ENCODE peak calls at places on chromosomes 5 and 9, in six cellular contexts. W is neuronal stem cell, D is H9, U is mesenchymal stem cell, N is H1, B is trophoblast cell. X is an unnamed sample.
A peak's percentile ranks its signal among the peaks of the same experiment; 100 is the strongest.

GRCh38 chr9:88075966-88076285 is 62.3 kb downstream of the SPATA31C2 start:
- DNase-seq in N (no peak), W (peak; percentile 36), B (no peak), U (no peak), D (no peak), X (no peak)

GRCh38 chr5:147949711-147950573 is 43.6 kb upstream of the C5orf46 start:
- DNase-seq in N (no peak), B (peak; percentile 63), W (peak; percentile 18), U (peak; percentile 65), D (no peak), X (peak; percentile 39)

GRCh38 chr9:84121991-84122523 is 141.5 kb downstream of the RMI1 start:
- DNase-seq in B (no peak), D (no peak), W (no peak), U (peak; percentile 91), N (no peak), X (peak; percentile 65)

GRCh38 chr5:40614923-40615585 is 64.7 kb upstream of the PTGER4 start:
- DNase-seq in U (no peak), N (no peak), D (no peak), B (no peak), W (no peak), X (no peak)

GRCh38 chr5:143359869-143360268 is 43.6 kb downstream of the NR3C1 start:
- DNase-seq in U (no peak), D (no peak), W (no peak), N (no peak), B (no peak), X (no peak)

GRCh38 chr5:72108200-72109050 is 1.1 kb downstream of the MAP1B start:
- DNase-seq in N (peak; percentile 86), D (peak; percentile 82), B (no peak), U (peak; percentile 79), W (peak; percentile 82), X (peak; percentile 67)

GRCh38 chr9:77585335-77585786 is 62.8 kb downstream of the GNA14 start:
- DNase-seq in D (peak; percentile 50), U (no peak), W (no peak), B (no peak), N (no peak), X (no peak)

GRCh38 chr9:38047301-38048251 is 21.5 kb downstream of the SHB start:
- DNase-seq in U (peak; percentile 93), N (peak; percentile 63), D (peak; percentile 90), B (peak; percentile 72), W (no peak), X (peak; percentile 95)

GRCh38 chr9:136668983-136669790 is 6.5 kb downstream of the EGFL7 start:
- DNase-seq in W (no peak), D (no peak), B (no peak), N (no peak), U (no peak), X (no peak)

GRCh38 chr5:152556779-152557178 is 151.7 kb upstream of the NMUR2 start:
- DNase-seq in U (no peak), N (no peak), W (no peak), B (no peak), D (no peak), X (no peak)

GRCh38 chr5:145917288-145917687 is 19.1 kb upstream of the SH3RF2 start:
- DNase-seq in N (no peak), W (no peak), D (no peak), B (no peak), U (no peak), X (peak; percentile 27)

GRCh38 chr9:97437151-97437550 is 25.3 kb downstream of the TDRD7 start:
- DNase-seq in W (no peak), U (no peak), D (no peak), B (no peak), N (no peak), X (no peak)

GRCh38 chr5:143102414-143102813 is 301.1 kb downstream of the NR3C1 start:
- DNase-seq in N (no peak), D (no peak), W (no peak), U (no peak), B (no peak), X (no peak)

GRCh38 chr5:16464664-16465543 is 696 bp downstream of the ZNF622 start:
- DNase-seq in D (no peak), U (peak; percentile 40), B (no peak), W (no peak), N (no peak), X (no peak)

GRCh38 chr9:5178126-5178805 is 7.2 kb downstream of the INSL6 start:
- DNase-seq in U (no peak), N (no peak), D (no peak), B (no peak), W (no peak), X (no peak)

GRCh38 chr5:61468483-61468865 is 136.4 kb downstream of the ZSWIM6 start:
- DNase-seq in U (no peak), D (no peak), W (no peak), B (no peak), N (no peak), X (no peak)

GRCh38 chr5:61464512-61464911 is 132.5 kb downstream of the ZSWIM6 start:
- DNase-seq in N (no peak), W (no peak), U (no peak), B (no peak), D (no peak), X (no peak)

GRCh38 chr5:61466017-61466416 is 134.0 kb downstream of the ZSWIM6 start:
- DNase-seq in B (no peak), U (no peak), D (no peak), W (no peak), N (no peak), X (no peak)

GRCh38 chr5:61471352-61471751 is 139.3 kb downstream of the ZSWIM6 start:
- DNase-seq in U (no peak), B (no peak), W (no peak), D (no peak), N (no peak), X (no peak)

DNA sequence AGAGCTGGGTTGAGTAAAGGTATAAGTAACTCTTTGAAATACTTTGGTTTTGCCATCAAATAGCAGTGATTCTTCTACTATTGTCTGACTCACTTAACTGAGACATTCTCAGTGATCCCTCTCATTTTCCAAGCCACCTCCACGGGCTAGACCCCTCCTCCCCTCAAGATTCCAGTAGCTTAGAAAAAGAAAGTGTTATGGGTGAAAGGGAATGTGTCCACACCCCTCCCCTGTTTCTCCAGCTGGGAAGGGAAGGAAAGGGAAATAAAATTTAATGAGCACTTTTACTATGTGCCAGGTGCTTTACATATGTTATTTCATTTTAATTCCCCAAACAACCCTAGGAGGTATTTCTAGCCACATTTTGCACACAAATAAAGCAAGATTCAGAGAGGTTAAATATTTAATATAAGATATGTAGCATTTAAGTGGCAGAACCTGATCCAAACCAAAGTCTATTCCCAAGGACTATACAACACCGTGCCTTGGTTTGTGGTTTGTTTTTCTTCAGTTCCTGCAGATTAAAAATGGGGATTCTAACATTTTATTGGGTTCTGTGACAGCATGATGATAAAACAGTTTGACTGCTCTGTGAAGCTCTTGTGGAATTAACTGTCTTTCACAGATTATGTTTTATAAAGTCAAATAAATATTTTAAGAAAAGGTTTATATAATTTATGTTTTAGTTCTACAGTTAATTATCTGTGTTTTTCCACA is 135.9 kb downstream of the ZSWIM6 start:
- DNase-seq in U (peak; percentile 33), N (no peak), D (no peak), B (no peak), W (peak; percentile 23), X (peak; percentile 66)
- H4K91ac ChIP-seq in U (no peak overlapping the region), N (no peak overlapping the region), D (no peak overlapping the region), B (no peak overlapping the region), W (no peak overlapping the region), X (no peak overlapping the region)

GRCh38 chr9:653856-654387 is 187.6 kb upstream of the DMRT1 start:
- DNase-seq in D (no peak), N (no peak), B (no peak), W (no peak), U (no peak), X (no peak)

GRCh38 chr9:660227-660626 is 181.3 kb upstream of the DMRT1 start:
- DNase-seq in N (no peak), U (peak; percentile 33), D (no peak), W (no peak), B (no peak), X (no peak)

GRCh38 chr9:656918-657583 is 184.4 kb upstream of the DMRT1 start:
- DNase-seq in N (no peak), W (no peak), D (no peak), B (no peak), U (peak; percentile 29), X (no peak)

GRCh38 chr9:655875-656274 is 185.6 kb upstream of the DMRT1 start:
- DNase-seq in W (no peak), N (no peak), B (no peak), U (no peak), D (no peak), X (no peak)

DNA sequence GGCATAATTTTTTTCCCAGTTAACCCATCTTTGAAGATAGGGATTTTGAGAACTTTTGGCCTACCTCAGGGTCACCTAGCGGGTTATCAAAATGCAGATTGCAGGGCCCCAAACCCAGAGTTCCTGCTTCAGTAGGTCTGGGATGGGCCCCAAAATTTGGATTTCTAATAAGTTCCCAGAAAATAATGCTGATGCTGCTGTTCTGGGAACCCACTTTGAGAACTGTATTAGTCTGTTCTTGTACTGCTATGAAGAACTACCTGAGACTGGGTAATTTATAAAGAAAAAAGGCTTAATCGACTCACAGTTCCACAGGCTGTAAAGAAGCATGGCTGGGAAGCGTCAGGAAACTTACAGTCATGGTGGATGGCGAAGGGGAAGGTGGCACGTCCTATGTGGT is 182.2 kb upstream of the DMRT1 start:
- DNase-seq in D (no peak), B (no peak), U (no peak), N (no peak), W (no peak), X (no peak)
- H4K91ac ChIP-seq in D (no peak overlapping the region), B (no peak overlapping the region), U (no peak overlapping the region), N (no peak overlapping the region), W (no peak overlapping the region), X (no peak overlapping the region)

DNA sequence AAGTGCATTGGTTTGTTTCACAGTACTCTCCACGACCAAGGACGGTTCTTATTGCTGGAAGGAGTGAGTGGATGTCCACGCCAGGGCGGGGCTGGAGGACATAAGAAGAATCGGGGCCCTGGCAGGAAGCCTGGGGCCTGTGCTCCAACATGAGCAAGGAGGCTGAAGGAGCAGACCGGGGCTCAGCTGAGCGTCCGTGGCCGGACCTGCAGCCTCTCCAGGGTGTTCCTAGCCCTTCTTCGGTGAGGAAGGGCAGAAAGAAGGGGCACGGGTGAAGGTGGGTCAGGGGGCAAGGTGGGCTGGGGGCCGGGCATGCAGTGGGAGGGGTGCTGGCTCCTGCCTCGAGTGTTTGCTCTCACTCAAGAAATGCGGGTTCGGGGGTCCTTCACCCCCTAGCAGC is 18.1 kb downstream of the FAM78A start:
- DNase-seq in U (no peak), D (no peak), B (no peak), W (no peak), N (no peak), X (no peak)
- H4K91ac ChIP-seq in U (peak overlapping the region; percentile 35), D (no peak overlapping the region), B (no peak overlapping the region), W (no peak overlapping the region), N (no peak overlapping the region), X (no peak overlapping the region)

GRCh38 chr5:65955746-65956145 is 29.4 kb downstream of the ERBIN start:
- DNase-seq in N (no peak), B (no peak), U (no peak), D (no peak), W (no peak), X (no peak)
- H4K91ac ChIP-seq in N (no peak overlapping the region), B (no peak overlapping the region), U (no peak overlapping the region), D (no peak overlapping the region), W (no peak overlapping the region), X (no peak overlapping the region)

GRCh38 chr5:160956011-160956410 is 104.0 kb upstream of the ATP10B start:
- DNase-seq in D (no peak), N (no peak), B (no peak), U (no peak), W (no peak), X (no peak)
- H4K91ac ChIP-seq in D (no peak overlapping the region), N (no peak overlapping the region), B (no peak overlapping the region), U (no peak overlapping the region), W (no peak overlapping the region), X (no peak overlapping the region)

GRCh38 chr5:170635706-170636105 is 131.9 kb downstream of the KCNIP1 start:
- DNase-seq in B (no peak), U (no peak), D (peak; percentile 16), W (no peak), N (no peak), X (no peak)
- H4K91ac ChIP-seq in B (no peak overlapping the region), U (no peak overlapping the region), D (no peak overlapping the region), W (no peak overlapping the region), N (peak overlapping the region; percentile 42), X (no peak overlapping the region)